ENCODE peak calls at places on chromosomes 1 and 21, in four cellular contexts. Z is OCI-LY7, D is A172, U is NCI-H1092. B is an unnamed sample.

GRCh38 chr1:228514421-228514820 is 27.2 kb downstream of the RNF187 start:
- DNase-seq in U (no peak), D (no peak), Z (no peak), B (no peak)

GRCh38 chr1:240465531-240465940 is 146.4 kb downstream of the GREM2 start:
- DNase-seq in U (no peak), D (peak; percentile 25), Z (no peak), B (peak; percentile 15)

GRCh38 chr21:15895142-15896106 is 165.6 kb downstream of the USP25 start:
- DNase-seq in Z (no peak), U (no peak), D (no peak), B (no peak)

GRCh38 chr1:6162773-6163172 is 17.3 kb downstream of the CHD5 start:
- DNase-seq in Z (no peak), U (peak; percentile 84), D (no peak), B (no peak)

GRCh38 chr1:15192916-15193550 is 39.5 kb downstream of the TMEM51 start:
- DNase-seq in Z (no peak), D (no peak), U (no peak), B (no peak)

GRCh38 chr1:110118636-110119396 is 6.6 kb downstream of the UBL4B start:
- DNase-seq in Z (no peak), D (peak; percentile 32), U (no peak), B (no peak)

GRCh38 chr1:152111515-152111968 is 3.7 kb downstream of the TCHH start:
- DNase-seq in Z (no peak), U (peak; percentile 12), D (no peak), B (no peak)

GRCh38 chr1:61171915-61172485 is 89.6 kb downstream of the NFIA start:
- DNase-seq in D (no peak), Z (no peak), U (no peak), B (no peak)

GRCh38 chr1:227894831-227895451 is 52.8 kb downstream of the WNT9A start:
- DNase-seq in D (no peak), U (no peak), Z (no peak), B (no peak)

GRCh38 chr1:208189183-208189582 is 55.0 kb downstream of the PLXNA2 start:
- DNase-seq in U (no peak), Z (no peak), D (peak; percentile 50), B (peak; percentile 60)

GRCh38 chr1:15684468-15685283 is 556 bp downstream of the PLEKHM2 start:
- DNase-seq in U (no peak), D (no peak), Z (peak; percentile 43), B (peak; percentile 20)

GRCh38 chr1:19003371-19004290 is 47.2 kb upstream of the IFFO2 start:
- DNase-seq in Z (no peak), D (peak; percentile 43), U (no peak), B (peak; percentile 55)

GRCh38 chr1:225733254-225733653 is 44.4 kb upstream of the SRP9 start:
- DNase-seq in Z (no peak), D (no peak), U (no peak), B (no peak)

GRCh38 chr1:15022069-15022468 is 131.5 kb upstream of the TMEM51 start:
- DNase-seq in D (no peak), U (no peak), Z (no peak), B (no peak)

GRCh38 chr1:20265243-20265642 is 25.4 kb upstream of the VWA5B1 start:
- DNase-seq in U (no peak), Z (no peak), D (no peak), B (no peak)

GRCh38 chr1:153490272-153491051 is 30.0 kb upstream of the S100A7 start:
- DNase-seq in D (peak; percentile 97), U (peak; percentile 88), Z (no peak), B (peak; percentile 94)

GRCh38 chr1:230299148-230300006 is 126.8 kb downstream of the PGBD5 start:
- DNase-seq in Z (no peak), U (no peak), D (no peak), B (no peak)

GRCh38 chr21:36891692-36892091 is 74.8 kb downstream of the HLCS start:
- DNase-seq in U (no peak), D (no peak), Z (no peak), B (no peak)

GRCh38 chr1:150549496-150550221 is 451 bp downstream of the ADAMTSL4 start:
- DNase-seq in U (no peak), D (no peak), Z (no peak), B (no peak)

GRCh38 chr1:145690587-145691558 is 16.3 kb downstream of the PDZK1 start:
- DNase-seq in D (peak; percentile 75), U (no peak), Z (no peak), B (peak; percentile 65)

GRCh38 chr1:54153548-54154439 is 994 bp upstream of the CDCP2 start:
- DNase-seq in U (no peak), D (peak; percentile 38), Z (no peak), B (peak; percentile 42)

GRCh38 chr1:75342799-75343198 is 208.6 kb downstream of the LHX8 start:
- DNase-seq in Z (no peak), D (no peak), U (peak; percentile 15), B (no peak)

GRCh38 chr1:38152351-38153082 is 105.9 kb upstream of the POU3F1 start:
- DNase-seq in D (no peak), U (peak; percentile 89), Z (peak; percentile 57), B (peak; percentile 26)

GRCh38 chr1:204992499-204992898 is 50.5 kb upstream of the CNTN2 start:
- DNase-seq in Z (no peak), D (no peak), U (no peak), B (no peak)

GRCh38 chr1:154552036-154552435 is 6.4 kb downstream of the UBE2Q1 start:
- DNase-seq in D (no peak), Z (no peak), U (no peak), B (no peak)

GRCh38 chr1:3171761-3172160 is 102.8 kb downstream of the PRDM16 start:
- DNase-seq in U (no peak), D (no peak), Z (no peak), B (no peak)

GRCh38 chr21:41361053-41361785 is 608 bp upstream of the MX2 start:
- DNase-seq in D (no peak), U (no peak), Z (no peak), B (no peak)

GRCh38 chr1:41418868-41419583 is 57.8 kb downstream of the FOXO6 start:
- DNase-seq in Z (no peak), U (no peak), D (peak; percentile 89), B (peak; percentile 90)

GRCh38 chr1:91557039-91557690 is 56.5 kb downstream of the CDC7 start:
- DNase-seq in D (no peak), Z (no peak), U (no peak), B (peak; percentile 46)

GRCh38 chr1:155309423-155310021 is 856 bp downstream of the FDPS start:
- DNase-seq in U (no peak), D (peak; percentile 40), Z (peak; percentile 32), B (no peak)

GRCh38 chr1:243440406-243440805 is 184.6 kb downstream of the SDCCAG8 start:
- DNase-seq in U (no peak), D (no peak), Z (no peak), B (no peak)

GRCh38 chr1:30509670-30510069 is 213.7 kb downstream of the MATN1 start:
- DNase-seq in U (no peak), Z (no peak), D (no peak), B (no peak)

GRCh38 chr1:204254031-204254661 is 40.4 kb upstream of the GOLT1A start:
- DNase-seq in D (no peak), U (no peak), Z (no peak), B (no peak)

GRCh38 chr1:162075862-162076261 is 6.4 kb downstream of the NOS1AP start:
- DNase-seq in Z (no peak), D (no peak), U (no peak), B (no peak)

GRCh38 chr1:42430751-42431150 is 25.1 kb downstream of the ZMYND12 start:
- DNase-seq in D (no peak), Z (no peak), U (no peak), B (no peak)